ENCODE peak calls at places on chromosomes 4 and X, in six cellular contexts. B is NCI-H510A treated with DMSO at 0.1 percent for 48 hours, H is sciatic nerve, T is choroid plexus epithelial cell, D is activated B cell treated with CpG ODN at 0.5 μM for 24 hours, S is EL. O is an unnamed sample.

GRCh38 chrX:40912576-40912975 is 172.7 kb upstream of the USP9X start:
- DNase-seq in B (no peak), H (no peak), T (no peak), D (no peak), S (peak; percentile 31), O (no peak)

GRCh38 chr4:156261230-156261629 is 307.6 kb upstream of the CTSO start:
- DNase-seq in B (no peak), H (no peak), T (no peak), D (no peak), S (no peak), O (no peak)

GRCh38 chrX:120310861-120311631 is at the start of gene TMEM255A:
- DNase-seq in B (peak; percentile 28), H (peak; percentile 55), T (no peak), D (peak; percentile 14), S (peak; percentile 30), O (peak; percentile 66)

GRCh38 chr4:42133006-42133405 is 19.4 kb downstream of the BEND4 start:
- DNase-seq in B (no peak), H (no peak), T (no peak), D (no peak), S (no peak), O (no peak)

GRCh38 chr4:87560802-87561201 is 31.6 kb upstream of the SPARCL1 start:
- DNase-seq in B (no peak), H (no peak), T (no peak), D (no peak), S (no peak), O (no peak)

GRCh38 chr4:69534697-69535096 is 39.0 kb upstream of the UGT2B4 start:
- DNase-seq in B (no peak), H (no peak), T (no peak), D (no peak), S (no peak), O (no peak)

GRCh38 chr4:6509587-6509986 is 37.2 kb upstream of the PPP2R2C start:
- DNase-seq in B (no peak), H (peak; percentile 34), T (peak; percentile 12), D (no peak), S (no peak), O (peak; percentile 27)

GRCh38 chr4:24611575-24611974 is 27.2 kb upstream of the DHX15 start:
- DNase-seq in B (no peak), H (no peak), T (no peak), D (no peak), S (no peak), O (no peak)

GRCh38 chrX:1463581-1464281 is 11.0 kb upstream of the ASMTL start:
- DNase-seq in B (no peak), H (no peak), T (no peak), D (peak; percentile 14), S (no peak), O (peak; percentile 59)

GRCh38 chr4:84050014-84050413 is 449.1 kb downstream of the NKX6-1 start:
- DNase-seq in B (no peak), H (no peak), T (no peak), D (no peak), S (peak; percentile 0), O (no peak)